ENCODE peak calls at places on chromosomes 4 and X, in nine cellular contexts. G, R, L, Y, E, P, F, H and B are unnamed samples. For H3K4me1, the result is how much of the 10 kb centered on the place peaks cover.

GRCh38 chr4:41525129-41525528 is 12.8 kb upstream of the LIMCH1 start:
- DNase-seq in R (peak), H (no peak), F (no peak), L (no peak), Y (peak), E (no peak), G (peak), P (no peak), B (no peak)

GRCh38 chr4:41540687-41541086 is 2.7 kb downstream of the LIMCH1 start:
- DNase-seq in F (no peak), G (no peak), H (no peak), Y (no peak), L (no peak), P (no peak), R (no peak), E (no peak), B (no peak)

GRCh38 chr4:182547435-182547834 is 304.2 kb downstream of the TENM3 start:
- DNase-seq in R (no peak), E (no peak), P (no peak), F (no peak), G (no peak), H (no peak), Y (no peak), L (no peak), B (no peak)

GRCh38 chr4:65999518-65999871 is 329.2 kb upstream of the EPHA5 start:
- DNase-seq in G (no peak), P (no peak), Y (no peak), R (no peak), F (no peak), E (no peak), H (no peak), L (no peak), B (no peak)

GRCh38 chr4:139154538-139154937 is 22.5 kb downstream of the ELF2 start:
- DNase-seq in P (no peak), Y (no peak), R (peak), F (no peak), G (no peak), E (no peak), H (peak), L (no peak), B (no peak)

GRCh38 chr4:120557372-120557771 is 365.2 kb downstream of the PRDM5 start:
- DNase-seq in F (no peak), H (no peak), R (no peak), P (no peak), L (no peak), G (no peak), Y (no peak), E (no peak), B (no peak)

GRCh38 chr4:123699823-123700822 is 303.5 kb downstream of the SPRY1 start:
- DNase-seq in Y (no peak), R (no peak), L (no peak), F (no peak), H (peak), P (no peak), G (no peak), E (no peak), B (no peak)

GRCh38 chrX:74421181-74422028 is at the start of gene SLC16A2:
- DNase-seq in F (peak), G (peak), Y (peak), P (peak), H (no peak), E (peak), R (peak), L (peak), B (peak)

GRCh38 chrX:15973299-15973698 is 118.7 kb upstream of the AP1S2 start:
- DNase-seq in L (no peak), H (peak), E (no peak), Y (peak), P (no peak), F (no peak), R (peak), G (no peak), B (peak)

GRCh38 chrX:131818297-131818936 is 204.7 kb upstream of the STK26 start:
- DNase-seq in P (no peak), R (no peak), L (no peak), E (no peak), F (no peak), Y (no peak), G (no peak), H (no peak), B (no peak)

GRCh38 chr4:182825786-182826185 is 91.4 kb downstream of the DCTD start:
- DNase-seq in Y (no peak), G (no peak), P (no peak), F (no peak), L (no peak), E (no peak), R (no peak), H (no peak), B (no peak)

GRCh38 chr4:159283697-159284492 is 181.0 kb downstream of the RAPGEF2 start:
- DNase-seq in G (no peak), E (no peak), R (peak), L (no peak), H (no peak), Y (no peak), P (no peak), F (no peak), B (no peak)

GRCh38 chr4:99816611-99817309 is at the start of gene DAPP1:
- DNase-seq in H (no peak), Y (no peak), E (no peak), L (peak), P (no peak), G (no peak), F (peak), R (peak), B (peak)

GRCh38 chr4:53551963-53552362 is 39.3 kb downstream of the LNX1 start:
- DNase-seq in F (no peak), R (no peak), L (no peak), Y (no peak), P (no peak), G (no peak), E (no peak), H (no peak), B (no peak)

GRCh38 chrX:39642071-39642470 is 455.7 kb downstream of the BCOR start:
- DNase-seq in L (no peak), P (no peak), E (no peak), R (no peak), F (no peak), G (peak), Y (no peak), H (peak), B (no peak)

GRCh38 chr4:99087887-99088484 is 602 bp downstream of the ADH5 start:
- DNase-seq in H (peak), F (no peak), L (peak), Y (peak), R (no peak), E (no peak), G (no peak), P (peak), B (peak)

GRCh38 chrX:50812995-50813842 is 775 bp downstream of the SHROOM4 start:
- DNase-seq in P (peak), E (peak), L (peak), H (no peak), G (peak), F (no peak), R (peak), Y (peak), B (peak)

GRCh38 chr4:152316969-152317368 is 218.9 kb downstream of the FBXW7 start:
- DNase-seq in Y (no peak), H (no peak), E (no peak), R (no peak), P (no peak), L (no peak), F (no peak), G (no peak), B (no peak)

GRCh38 chr4:38989487-38989886 is 42.7 kb downstream of the TMEM156 start:
- DNase-seq in P (no peak), G (no peak), L (no peak), Y (no peak), H (no peak), R (no peak), E (no peak), F (no peak), B (no peak)

GRCh38 chr4:4853371-4853823 is 6.1 kb upstream of the MSX1 start:
- DNase-seq in L (no peak), P (no peak), H (no peak), E (no peak), G (peak), R (peak), F (no peak), Y (no peak), B (no peak)

GRCh38 chr4:55437356-55437796 is 41.6 kb downstream of the TMEM165 start:
- DNase-seq in R (no peak), G (no peak), E (no peak), H (peak), Y (no peak), F (no peak), P (no peak), L (no peak), B (peak)

GRCh38 chr4:153438916-153439756 is 27.0 kb upstream of the TMEM131L start:
- DNase-seq in L (no peak), H (no peak), Y (no peak), P (no peak), R (no peak), E (no peak), G (no peak), F (no peak), B (no peak)

GRCh38 chr4:43754566-43754965 is 694.0 kb downstream of the KCTD8 start:
- DNase-seq in P (no peak), R (no peak), E (no peak), G (no peak), Y (no peak), F (no peak), H (no peak), L (no peak), B (no peak)

GRCh38 chr4:115871596-115871995 is 758.2 kb upstream of the NDST4 start:
- DNase-seq in F (no peak), Y (no peak), E (no peak), H (no peak), G (no peak), R (no peak), P (no peak), L (no peak), B (no peak)

GRCh38 chr4:115873048-115873447 is 759.6 kb upstream of the NDST4 start:
- DNase-seq in E (no peak), F (no peak), L (no peak), P (no peak), Y (no peak), R (no peak), G (no peak), H (no peak), B (no peak)
- H3K4me3 ChIP-seq in E (no peak), F (no peak), L (no peak), P (no peak), Y (no peak), R (no peak), G (no peak), H (no peak), B (no peak)

GRCh38 chrX:154986826-154987575 is 35.5 kb downstream of the F8 start:
- DNase-seq in F (no peak), E (no peak), P (no peak), G (no peak), R (no peak), Y (no peak), L (no peak), H (no peak), B (no peak)
- H3K27ac ChIP-seq in F (no peak), E (no peak), P (no peak), G (no peak), R (no peak), Y (no peak), L (no peak), H (no peak), B (no peak)

GRCh38 chrX:112961981-112962380 is 121.3 kb upstream of the AMOT start:
- DNase-seq in F (no peak), R (no peak), E (no peak), P (no peak), L (no peak), G (no peak), H (no peak), Y (no peak), B (no peak)
- H3K4me1 ChIP-seq in F (under half), R (under half), E (under half), P (under half), L (under half), G (under half), H (under half), Y (under half), B (under half)

GRCh38 chrX:52265713-52266112 is 81.0 kb downstream of the MAGED4 start:
- DNase-seq in E (no peak), R (no peak), G (no peak), P (no peak), F (no peak), L (no peak), H (no peak), Y (no peak), B (no peak)

GRCh38 chrX:52263417-52263816 is 78.7 kb downstream of the MAGED4 start:
- DNase-seq in Y (no peak), R (no peak), H (no peak), G (no peak), L (no peak), F (no peak), P (no peak), E (no peak), B (no peak)

GRCh38 chrX:52262195-52262546 is 77.5 kb downstream of the MAGED4 start:
- DNase-seq in Y (no peak), G (no peak), E (no peak), F (no peak), L (no peak), H (no peak), P (no peak), R (no peak), B (no peak)

GRCh38 chrX:52261463-52262194 is 76.9 kb downstream of the MAGED4 start:
- DNase-seq in G (peak), Y (peak), E (peak), F (peak), P (peak), H (peak), L (peak), R (peak), B (peak)

DNA sequence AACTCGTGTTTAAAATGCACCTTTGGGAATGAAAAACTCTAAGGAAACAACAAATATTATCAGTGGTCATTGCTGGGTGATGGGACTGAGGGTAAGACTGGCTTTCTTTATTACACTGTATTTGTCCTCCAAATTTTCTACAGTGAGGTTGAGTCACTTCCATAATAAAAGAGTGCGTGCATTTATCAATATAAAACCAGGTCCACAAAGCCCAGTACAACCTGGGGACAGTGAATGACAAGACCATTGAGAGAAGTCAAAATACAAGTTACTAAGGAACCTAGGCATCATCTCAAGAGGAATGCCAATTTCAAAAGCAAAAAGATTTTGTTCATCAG is 76.4 kb downstream of the MAGED4 start:
- DNase-seq in G (no peak), L (no peak), F (no peak), P (no peak), R (no peak), E (no peak), Y (no peak), H (no peak), B (no peak)
- H3K4me3 ChIP-seq in G (peak), L (peak), F (no peak), P (peak), R (peak), E (no peak), Y (peak), H (peak), B (no peak)

DNA sequence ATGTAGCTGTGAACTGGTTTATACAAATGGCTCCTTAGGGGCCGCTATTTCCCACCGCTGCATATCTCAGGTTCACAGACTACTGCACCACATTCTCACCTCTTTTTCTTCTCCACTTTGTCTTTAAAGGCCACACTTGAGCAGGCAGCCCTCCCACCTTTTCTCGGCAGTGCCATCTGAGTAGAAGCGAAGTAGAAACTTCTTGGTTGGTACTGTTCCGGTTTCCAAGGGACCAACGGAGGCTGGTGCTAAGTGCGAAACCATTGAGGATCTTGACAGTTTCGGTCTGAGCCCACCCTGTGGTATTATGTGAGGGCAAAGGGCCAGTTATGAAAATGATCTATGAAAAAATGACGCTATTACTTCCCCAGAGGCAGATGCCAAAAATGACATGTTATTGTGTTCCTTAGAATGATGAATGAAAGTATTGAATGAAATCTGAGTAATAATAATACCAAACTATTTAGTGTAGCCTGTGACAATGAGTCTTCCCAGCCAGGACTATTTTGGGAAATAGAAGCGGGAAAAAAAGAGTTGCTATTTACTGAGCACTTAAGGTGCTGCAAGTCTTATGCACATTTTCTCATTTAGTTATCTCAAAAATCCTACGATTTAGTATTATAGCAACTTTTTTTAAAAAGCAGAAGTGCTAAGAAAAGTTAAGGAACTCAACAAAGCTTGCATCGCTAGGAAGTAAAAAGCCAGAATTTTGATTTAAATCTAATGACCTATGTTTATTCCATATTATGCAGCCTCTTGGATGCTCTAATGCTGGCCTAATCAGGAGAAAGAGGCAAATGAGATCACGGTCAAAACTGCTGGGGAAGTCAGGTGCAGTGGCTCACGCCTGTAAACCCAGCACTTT is 29.6 kb upstream of the CHRNA9 start:
- DNase-seq in P (no peak), E (no peak), F (peak), H (no peak), R (no peak), Y (no peak), G (no peak), L (no peak), B (no peak)
- H3K27ac ChIP-seq in P (no peak), E (no peak), F (peak), H (no peak), R (no peak), Y (no peak), G (no peak), L (no peak), B (no peak)

GRCh38 chr4:71009796-71010588 is 16.5 kb downstream of the DCK start:
- DNase-seq in Y (peak), L (no peak), P (no peak), F (no peak), R (no peak), E (no peak), H (peak), G (no peak), B (no peak)

GRCh38 chr4:71011451-71011850 is 18.0 kb downstream of the DCK start:
- DNase-seq in R (no peak), Y (no peak), F (no peak), G (no peak), E (no peak), P (no peak), H (no peak), L (no peak), B (no peak)

GRCh38 chr4:71009091-71009490 is 15.6 kb downstream of the DCK start:
- DNase-seq in L (no peak), H (no peak), E (no peak), Y (no peak), P (no peak), R (no peak), F (no peak), G (no peak), B (no peak)

GRCh38 chr4:71004281-71004851 is 10.9 kb downstream of the DCK start:
- DNase-seq in E (no peak), R (peak), Y (no peak), H (peak), F (peak), G (no peak), L (no peak), P (no peak), B (no peak)

GRCh38 chr4:71006203-71006907 is 12.9 kb downstream of the DCK start:
- DNase-seq in H (no peak), R (no peak), Y (no peak), L (no peak), F (no peak), P (no peak), G (no peak), E (no peak), B (no peak)
- H3K4me1 ChIP-seq in H (under half), R (under half), Y (under half), L (under half), F (under half), P (under half), G (under half), E (under half), B (under half)

GRCh38 chr4:80201326-80202151 is 4.2 kb downstream of the PRDM8 start:
- DNase-seq in E (peak), F (peak), P (no peak), Y (no peak), R (peak), G (peak), H (no peak), L (peak), B (no peak)
- H3K4me3 ChIP-seq in E (no peak), F (peak), P (peak), Y (peak), R (no peak), G (peak), H (no peak), L (peak), B (peak)

GRCh38 chr4:186919340-186919739 is 195.7 kb upstream of the FAT1 start:
- DNase-seq in L (no peak), P (no peak), R (no peak), Y (no peak), G (no peak), H (no peak), F (no peak), E (no peak), B (no peak)
- H3K27ac ChIP-seq in L (no peak), P (no peak), R (no peak), Y (no peak), G (no peak), H (no peak), F (no peak), E (no peak), B (no peak)

GRCh38 chrX:130718137-130718536 is 184.9 kb downstream of the ENOX2 start:
- DNase-seq in Y (no peak), L (no peak), F (no peak), R (no peak), H (no peak), E (no peak), G (no peak), P (no peak), B (no peak)
- H3K4me1 ChIP-seq in Y (under half), L (under half), F (under half), R (under half), H (under half), E (under half), G (under half), P (under half), B (under half)